ENCODE peak calls at places on chromosomes 5 and 9, in four cellular contexts. One of them, this sample, is unnamed.

GRCh38 chr5:146744358-146744757 is 134.2 kb downstream of the PPP2R2B start:
- DNase-seq in Ammon's horn: peak
- DNase-seq in HT-29: no peak
- DNase-seq in NCI-H187: no peak
- DNase-seq in this sample: no peak

GRCh38 chr5:37375091-37375490 is 4.0 kb upstream of the WDR70 start:
- DNase-seq in HT-29: no peak
- DNase-seq in NCI-H187: no peak
- DNase-seq in Ammon's horn: no peak
- DNase-seq in this sample: no peak

GRCh38 chr9:117744856-117745389 is 40.7 kb downstream of the TLR4 start:
- DNase-seq in HT-29: no peak
- DNase-seq in NCI-H187: no peak
- DNase-seq in Ammon's horn: peak
- DNase-seq in this sample: no peak

GRCh38 chr5:143676794-143677193 is 135.2 kb upstream of the HMHB1 start:
- DNase-seq in HT-29: no peak
- DNase-seq in Ammon's horn: no peak
- DNase-seq in NCI-H187: no peak
- DNase-seq in this sample: no peak

GRCh38 chr9:134783699-134784039 is 96.9 kb upstream of the FCN2 start:
- DNase-seq in HT-29: no peak
- DNase-seq in Ammon's horn: no peak
- DNase-seq in NCI-H187: no peak
- DNase-seq in this sample: no peak

GRCh38 chr5:160547061-160547460 is 125.4 kb downstream of the PTTG1 start:
- DNase-seq in HT-29: no peak
- DNase-seq in NCI-H187: no peak
- DNase-seq in Ammon's horn: no peak
- DNase-seq in this sample: no peak

GRCh38 chr5:179865471-179866240 is 7.0 kb upstream of the MRNIP start:
- DNase-seq in Ammon's horn: peak
- DNase-seq in NCI-H187: no peak
- DNase-seq in HT-29: no peak
- DNase-seq in this sample: no peak

GRCh38 chr9:100856238-100856637 is 172.3 kb upstream of the PLPPR1 start:
- DNase-seq in NCI-H187: no peak
- DNase-seq in Ammon's horn: no peak
- DNase-seq in HT-29: no peak
- DNase-seq in this sample: no peak

GRCh38 chr5:169084775-169085566 is 216.0 kb downstream of the SLIT3 start:
- DNase-seq in NCI-H187: no peak
- DNase-seq in HT-29: no peak
- DNase-seq in Ammon's horn: no peak
- DNase-seq in this sample: no peak

GRCh38 chr9:117074782-117075510 is 339.9 kb downstream of the ASTN2 start:
- DNase-seq in NCI-H187: no peak
- DNase-seq in Ammon's horn: no peak
- DNase-seq in HT-29: no peak
- DNase-seq in this sample: no peak

GRCh38 chr5:74648835-74649286 is 8.3 kb upstream of the ENC1 start:
- DNase-seq in NCI-H187: peak
- DNase-seq in HT-29: peak
- DNase-seq in Ammon's horn: peak
- DNase-seq in this sample: peak

GRCh38 chr5:65482280-65482726 is 583 bp upstream of the ADAMTS6 start:
- DNase-seq in NCI-H187: no peak
- DNase-seq in HT-29: peak
- DNase-seq in Ammon's horn: peak
- DNase-seq in this sample: peak

GRCh38 chr9:134294228-134295071 is 31.8 kb upstream of the RXRA start:
- DNase-seq in HT-29: no peak
- DNase-seq in Ammon's horn: no peak
- DNase-seq in NCI-H187: no peak
- DNase-seq in this sample: no peak

GRCh38 chr9:37197158-37198033 is 77.0 kb downstream of the ZCCHC7 start:
- DNase-seq in Ammon's horn: peak
- DNase-seq in HT-29: no peak
- DNase-seq in NCI-H187: no peak
- DNase-seq in this sample: no peak

GRCh38 chr5:129664336-129664937 is 83.5 kb upstream of the MINAR2 start:
- DNase-seq in HT-29: peak
- DNase-seq in NCI-H187: no peak
- DNase-seq in Ammon's horn: no peak
- DNase-seq in this sample: peak

GRCh38 chr5:109418752-109419352 is 9.1 kb upstream of the PJA2 start:
- DNase-seq in NCI-H187: no peak
- DNase-seq in HT-29: no peak
- DNase-seq in Ammon's horn: no peak
- DNase-seq in this sample: no peak

GRCh38 chr5:27316283-27316675 is 277.9 kb upstream of the CDH9 start:
- DNase-seq in NCI-H187: no peak
- DNase-seq in HT-29: no peak
- DNase-seq in Ammon's horn: no peak
- DNase-seq in this sample: no peak

GRCh38 chr5:62477801-62478200 is 65.2 kb downstream of the IPO11 start:
- DNase-seq in HT-29: no peak
- DNase-seq in NCI-H187: no peak
- DNase-seq in Ammon's horn: no peak
- DNase-seq in this sample: no peak

GRCh38 chr5:88675758-88676636 is 207.0 kb downstream of the MEF2C start:
- DNase-seq in Ammon's horn: peak
- DNase-seq in NCI-H187: peak
- DNase-seq in HT-29: peak
- DNase-seq in this sample: peak

GRCh38 chr5:96177303-96177869 is 215.7 kb upstream of the ELL2 start:
- DNase-seq in Ammon's horn: no peak
- DNase-seq in HT-29: peak
- DNase-seq in NCI-H187: no peak
- DNase-seq in this sample: peak

GRCh38 chr9:99052849-99053715 is 51.8 kb upstream of the TGFBR1 start:
- DNase-seq in NCI-H187: no peak
- DNase-seq in Ammon's horn: no peak
- DNase-seq in HT-29: no peak
- DNase-seq in this sample: no peak

GRCh38 chr9:97372580-97372979 is 39.3 kb upstream of the TDRD7 start:
- DNase-seq in Ammon's horn: no peak
- DNase-seq in NCI-H187: no peak
- DNase-seq in HT-29: no peak
- DNase-seq in this sample: peak

GRCh38 chr9:112112519-112112918 is 62.6 kb downstream of the SUSD1 start:
- DNase-seq in HT-29: no peak
- DNase-seq in NCI-H187: no peak
- DNase-seq in Ammon's horn: no peak
- DNase-seq in this sample: no peak

GRCh38 chr5:83513491-83513890 is 41.9 kb downstream of the VCAN start:
- DNase-seq in HT-29: no peak
- DNase-seq in Ammon's horn: no peak
- DNase-seq in NCI-H187: no peak
- DNase-seq in this sample: no peak

GRCh38 chr9:78904686-78905085 is 607.8 kb downstream of the PSAT1 start:
- DNase-seq in Ammon's horn: no peak
- DNase-seq in NCI-H187: no peak
- DNase-seq in HT-29: no peak
- DNase-seq in this sample: no peak

GRCh38 chr5:157303023-157303422 is 37.1 kb downstream of the CYFIP2 start:
- DNase-seq in NCI-H187: no peak
- DNase-seq in HT-29: no peak
- DNase-seq in Ammon's horn: no peak
- DNase-seq in this sample: no peak

GRCh38 chr5:24598926-24599325 is 45.9 kb downstream of the CDH10 start:
- DNase-seq in NCI-H187: no peak
- DNase-seq in HT-29: no peak
- DNase-seq in Ammon's horn: no peak
- DNase-seq in this sample: no peak

GRCh38 chr5:168047043-168047668 is 244.3 kb upstream of the WWC1 start:
- DNase-seq in Ammon's horn: peak
- DNase-seq in NCI-H187: no peak
- DNase-seq in HT-29: peak
- DNase-seq in this sample: peak

GRCh38 chr5:96893342-96893741 is 17.0 kb downstream of the ERAP2 start:
- DNase-seq in HT-29: no peak
- DNase-seq in Ammon's horn: no peak
- DNase-seq in NCI-H187: no peak
- DNase-seq in this sample: no peak

GRCh38 chr9:4762108-4762888 is 21.3 kb upstream of the AK3 start:
- DNase-seq in Ammon's horn: peak
- DNase-seq in HT-29: peak
- DNase-seq in NCI-H187: peak
- DNase-seq in this sample: peak

GRCh38 chr5:94175912-94176311 is 434.5 kb upstream of the POU5F2 start:
- DNase-seq in NCI-H187: no peak
- DNase-seq in HT-29: no peak
- DNase-seq in Ammon's horn: no peak
- DNase-seq in this sample: no peak

GRCh38 chr5:33827335-33827734 is 64.5 kb downstream of the ADAMTS12 start:
- DNase-seq in HT-29: no peak
- DNase-seq in NCI-H187: no peak
- DNase-seq in Ammon's horn: no peak
- DNase-seq in this sample: no peak

GRCh38 chr9:114909657-114910056 is 20.7 kb downstream of the TNFSF8 start:
- DNase-seq in HT-29: no peak
- DNase-seq in Ammon's horn: no peak
- DNase-seq in NCI-H187: no peak
- DNase-seq in this sample: no peak

GRCh38 chr5:136621743-136622142 is 256.4 kb upstream of the TRPC7 start:
- DNase-seq in NCI-H187: no peak
- DNase-seq in HT-29: no peak
- DNase-seq in Ammon's horn: no peak
- DNase-seq in this sample: no peak

GRCh38 chr5:38060354-38060753 is 198.0 kb upstream of the EGFLAM start:
- DNase-seq in HT-29: no peak
- DNase-seq in Ammon's horn: no peak
- DNase-seq in NCI-H187: no peak
- DNase-seq in this sample: no peak